ENCODE peak calls at places on chromosome 12, in six cellular contexts. F is M059J, C is GM23338, A is NAMALWA, M is iPS DF 6.9, G is ELR. R is an unnamed sample.

GRCh38 chr12:120646044-120646443 is 5.6 kb downstream of the CABP1 start:
- DNase-seq in F (no peak), C (no peak), A (no peak), M (no peak), G (no peak), R (no peak)

GRCh38 chr12:118355838-118356237 is 16.9 kb downstream of the TAOK3 start:
- DNase-seq in F (peak), C (no peak), A (no peak), M (no peak), G (no peak), R (peak)

GRCh38 chr12:116773276-116773731 is 35.2 kb downstream of the RNFT2 start:
- DNase-seq in F (no peak), C (peak), A (no peak), M (peak), G (peak), R (peak)

GRCh38 chr12:108649126-108649525 is 15.4 kb upstream of the SELPLG start:
- DNase-seq in F (peak), C (no peak), A (no peak), M (no peak), G (peak), R (no peak)

GRCh38 chr12:87784350-87784749 is 244.9 kb downstream of the C12orf50 start:
- DNase-seq in F (peak), C (no peak), A (no peak), M (no peak), G (no peak), R (no peak)

GRCh38 chr12:26297386-26298070 is 102.2 kb downstream of the SSPN start:
- DNase-seq in F (no peak), C (no peak), A (no peak), M (no peak), G (no peak), R (peak)

GRCh38 chr12:1357171-1357570 is 237.2 kb downstream of the FBXL14 start:
- DNase-seq in F (peak), C (no peak), A (no peak), M (no peak), G (peak), R (no peak)

GRCh38 chr12:59938190-59938962 is 342.5 kb downstream of the SLC16A7 start:
- DNase-seq in F (peak), C (peak), A (no peak), M (peak), G (no peak), R (no peak)

GRCh38 chr12:104455594-104456416 is 943 bp upstream of the CHST11 start:
- DNase-seq in F (no peak), C (no peak), A (peak), M (no peak), G (no peak), R (no peak)

GRCh38 chr12:54229624-54230212 is 40.9 kb upstream of the SMUG1 start:
- DNase-seq in F (peak), C (no peak), A (no peak), M (no peak), G (peak), R (peak)

GRCh38 chr12:132150780-132151144 is 6.5 kb downstream of the NOC4L start:
- DNase-seq in F (no peak), C (no peak), A (no peak), M (no peak), G (no peak), R (no peak)

R was measured in renal cortical epithelial cell.